ENCODE peak calls at places on chromosome 13, in five cellular contexts. A is mesendoderm, Y is right cardiac atrium, G is tibial nerve, M is neuronal stem cell. J is an unnamed sample.

GRCh38 chr13:22357132-22357531 is 686.3 kb downstream of the FGF9 start:
- DNase-seq in A (no peak), Y (no peak), G (no peak), M (no peak), J (no peak)

GRCh38 chr13:37144661-37145060 is 39.2 kb upstream of the CSNK1A1L start:
- DNase-seq in A (no peak), Y (no peak), G (no peak), M (no peak), J (no peak)

GRCh38 chr13:97367427-97367826 is 66.5 kb upstream of the RAP2A start:
- DNase-seq in A (peak; percentile 75), Y (no peak), G (no peak), M (peak; percentile 40), J (no peak)

GRCh38 chr13:90238433-90238832 is 1109.1 kb upstream of the MIR17HG start:
- DNase-seq in A (peak; percentile 51), Y (no peak), G (no peak), M (no peak), J (no peak)

GRCh38 chr13:41428155-41428554 is 29.2 kb upstream of the RGCC start:
- DNase-seq in A (peak; percentile 27), Y (no peak), G (no peak), M (peak; percentile 6), J (peak; percentile 35)

GRCh38 chr13:36163809-36164308 is 32.7 kb upstream of the DCLK1 start:
- DNase-seq in A (no peak), Y (peak; percentile 75), G (peak; percentile 88), M (no peak), J (no peak)

GRCh38 chr13:22428188-22428828 is 752.5 kb upstream of the SGCG start:
- DNase-seq in A (peak; percentile 63), Y (peak; percentile 45), G (no peak), M (no peak), J (no peak)

GRCh38 chr13:112781881-112782361 is 92.1 kb downstream of the ATP11A start:
- DNase-seq in A (no peak), Y (peak; percentile 79), G (no peak), M (no peak), J (no peak)

GRCh38 chr13:51729853-51730553 is 74.0 kb downstream of the DHRS12 start:
- DNase-seq in A (peak; percentile 75), Y (peak; percentile 63), G (no peak), M (no peak), J (no peak)

GRCh38 chr13:64234255-64234654 is 2818.6 kb upstream of the PCDH20 start:
- DNase-seq in A (no peak), Y (no peak), G (no peak), M (no peak), J (no peak)

GRCh38 chr13:37681295-37682032 is 82.9 kb upstream of the POSTN start:
- DNase-seq in A (no peak), Y (no peak), G (no peak), M (no peak), J (no peak)

GRCh38 chr13:23985846-23986245 is 88.5 kb upstream of the C1QTNF9B start:
- DNase-seq in A (no peak), Y (no peak), G (no peak), M (no peak), J (no peak)
- H3K27ac ChIP-seq in A (no peak overlapping the region), Y (no peak overlapping the region), G (no peak overlapping the region), M (no peak overlapping the region), J (no peak overlapping the region)

DNA sequence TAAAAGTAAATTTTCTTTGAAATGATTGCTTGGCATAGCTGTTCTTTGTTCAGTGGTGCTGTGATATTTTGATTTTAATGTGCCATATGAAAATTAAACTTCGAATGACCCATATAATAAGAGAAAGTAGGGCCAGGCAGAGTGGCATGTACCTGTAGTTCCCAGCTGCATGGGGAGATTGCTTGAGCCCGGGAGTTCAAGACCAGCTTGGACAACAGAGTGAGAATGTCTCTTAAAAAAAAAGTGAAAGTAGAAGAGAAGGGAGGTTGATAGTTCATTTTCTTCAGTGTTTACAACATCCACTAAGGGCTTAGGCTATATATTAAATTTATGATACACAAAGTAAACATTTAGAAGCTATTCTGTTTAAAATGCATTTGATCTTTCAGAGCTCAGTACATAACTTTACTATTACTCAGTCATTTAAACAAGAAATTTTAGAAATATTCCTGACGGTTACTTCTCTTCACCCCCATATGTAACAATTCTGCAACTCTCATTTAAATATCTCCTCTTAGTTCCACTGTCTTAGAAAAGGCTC is 17.2 kb upstream of the RFC3 start:
- DNase-seq in A (no peak), Y (no peak), G (no peak), M (no peak), J (no peak)
- H3K4me3 ChIP-seq in A (no peak overlapping the region), Y (no peak overlapping the region), G (no peak overlapping the region), M (no peak overlapping the region), J (no peak overlapping the region)

GRCh38 chr13:25943666-25944065 is 108.2 kb downstream of the SHISA2 start:
- DNase-seq in A (no peak), Y (no peak), G (no peak), M (no peak), J (no peak)
- H3K4me1 ChIP-seq in A (no peaks in the 10 kb centered on the region), Y (no peaks in the 10 kb centered on the region), G (no peaks in the 10 kb centered on the region), M (peaks cover 8% of the 10 kb centered on the region), J (no peaks in the 10 kb centered on the region)

GRCh38 chr13:107034236-107034635 is 466.3 kb upstream of the ARGLU1 start:
- DNase-seq in A (no peak), Y (no peak), G (no peak), M (no peak), J (no peak)

GRCh38 chr13:107035778-107036177 is 467.8 kb upstream of the ARGLU1 start:
- DNase-seq in A (no peak), Y (no peak), G (no peak), M (no peak), J (no peak)

GRCh38 chr13:107031691-107032090 is 463.8 kb upstream of the ARGLU1 start:
- DNase-seq in A (no peak), Y (no peak), G (no peak), M (no peak), J (no peak)

DNA sequence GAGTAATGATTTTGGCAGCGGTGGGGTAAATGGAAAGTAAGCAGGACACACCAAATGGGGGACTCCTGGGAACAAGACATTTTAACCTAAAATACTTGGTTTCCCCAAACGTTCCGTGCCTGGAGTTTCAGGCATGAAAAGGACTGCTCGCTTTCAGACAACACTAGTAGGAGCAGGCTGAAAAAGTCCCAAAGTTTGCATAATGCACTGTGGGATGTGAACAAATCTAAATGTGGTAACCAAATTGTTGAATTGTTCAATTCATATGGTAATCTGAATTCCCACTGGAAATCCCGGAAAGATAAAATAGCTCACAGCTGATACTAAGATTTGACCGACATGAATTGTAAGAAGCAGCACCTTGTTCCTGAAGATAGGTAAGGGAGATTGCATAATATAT is 467.2 kb upstream of the ARGLU1 start:
- DNase-seq in A (no peak), Y (no peak), G (no peak), M (no peak), J (no peak)
- H3K27ac ChIP-seq in A (no peak overlapping the region), Y (no peak overlapping the region), G (no peak overlapping the region), M (no peak overlapping the region), J (no peak overlapping the region)

GRCh38 chr13:79398169-79398568 is 7.9 kb downstream of the RBM26 start:
- DNase-seq in A (no peak), Y (no peak), G (no peak), M (no peak), J (no peak)
- H3K4me3 ChIP-seq in A (no peak overlapping the region), Y (no peak overlapping the region), G (no peak overlapping the region), M (no peak overlapping the region), J (no peak overlapping the region)

GRCh38 chr13:76516013-76516412 is 370.2 kb downstream of the KCTD12 start:
- DNase-seq in A (peak; percentile 13), Y (no peak), G (no peak), M (no peak), J (no peak)

GRCh38 chr13:76512676-76513277 is 373.4 kb downstream of the KCTD12 start:
- DNase-seq in A (no peak), Y (no peak), G (no peak), M (no peak), J (no peak)
- H3K4me1 ChIP-seq in A (no peaks in the 10 kb centered on the region), Y (no peaks in the 10 kb centered on the region), G (no peaks in the 10 kb centered on the region), M (peaks cover 3% of the 10 kb centered on the region), J (no peaks in the 10 kb centered on the region)

GRCh38 chr13:93746589-93746988 is 520.0 kb downstream of the GPC6 start:
- DNase-seq in A (no peak), Y (no peak), G (no peak), M (no peak), J (no peak)

GRCh38 chr13:93745884-93746283 is 519.3 kb downstream of the GPC6 start:
- DNase-seq in A (no peak), Y (no peak), G (no peak), M (no peak), J (no peak)

GRCh38 chr13:93740334-93740733 is 513.7 kb downstream of the GPC6 start:
- DNase-seq in A (no peak), Y (no peak), G (no peak), M (no peak), J (no peak)

GRCh38 chr13:93744886-93745285 is 518.3 kb downstream of the GPC6 start:
- DNase-seq in A (no peak), Y (no peak), G (no peak), M (no peak), J (no peak)

GRCh38 chr13:93744033-93744432 is 517.4 kb downstream of the GPC6 start:
- DNase-seq in A (no peak), Y (no peak), G (no peak), M (no peak), J (no peak)
- H3K27ac ChIP-seq in A (no peak overlapping the region), Y (no peak overlapping the region), G (no peak overlapping the region), M (no peak overlapping the region), J (no peak overlapping the region)

DNA sequence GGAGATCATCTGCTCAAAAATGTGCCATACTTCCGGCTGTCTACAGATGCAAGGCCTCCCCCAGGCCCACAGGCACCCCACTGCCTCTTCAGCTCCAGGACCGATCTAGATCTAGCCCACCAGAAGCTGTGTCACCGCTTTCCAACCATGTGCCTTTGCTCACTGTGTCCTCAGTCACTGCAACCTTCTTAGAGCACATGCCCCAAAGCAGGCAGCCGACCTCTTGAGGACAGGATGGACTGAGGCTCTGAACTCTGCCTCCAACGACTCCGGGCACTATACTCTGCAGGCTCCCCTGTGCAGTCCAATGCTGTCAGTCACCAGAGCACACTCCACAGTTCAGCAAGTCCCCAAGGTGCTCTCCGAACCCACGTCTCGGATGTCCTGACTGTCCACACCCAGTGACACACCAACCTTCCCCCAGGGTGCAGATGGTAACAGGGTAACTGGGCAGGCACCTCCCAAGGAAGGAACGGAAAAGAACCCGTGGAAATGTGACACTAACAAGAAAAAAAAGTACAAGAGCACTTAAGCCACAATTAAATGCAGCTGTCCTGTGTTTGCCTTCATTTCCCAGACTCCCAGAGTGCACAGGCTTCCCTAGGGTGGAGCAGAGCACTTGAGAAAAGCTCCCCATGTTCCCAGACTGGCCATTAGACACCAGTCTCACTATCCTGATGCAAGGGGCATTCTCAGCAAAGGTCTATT is 4.8 kb downstream of the STK24 start:
- DNase-seq in A (peak; percentile 22), Y (no peak), G (no peak), M (no peak), J (no peak)
- H3K4me3 ChIP-seq in A (no peak overlapping the region), Y (no peak overlapping the region), G (no peak overlapping the region), M (peak overlapping the region; percentile 31), J (peak overlapping the region; percentile 5)